ENCODE peak calls at places on chromosomes 16 and 17, in five cellular contexts. Z, E, X, Y and U are unnamed samples.

GRCh38 chr17:1783271-1783670 is 21.4 kb downstream of the SERPINF1 start:
- DNase-seq in Z (no peak), E (no peak), X (no peak), Y (peak; percentile 58), U (no peak)

GRCh38 chr16:88628512-88628974 is 9.8 kb upstream of the IL17C start:
- DNase-seq in Z (peak; percentile 45), E (no peak), X (no peak), Y (no peak), U (no peak)

GRCh38 chr16:75603241-75603640 is 19.8 kb downstream of the ADAT1 start:
- DNase-seq in Z (no peak), E (no peak), X (no peak), Y (no peak), U (no peak)

GRCh38 chr17:41813039-41813680 is 356 bp downstream of the FKBP10 start:
- DNase-seq in Z (no peak), E (no peak), X (no peak), Y (no peak), U (no peak)

GRCh38 chr17:72976971-72977767 is 115.3 kb downstream of the SLC39A11 start:
- DNase-seq in Z (no peak), E (no peak), X (peak; percentile 95), Y (peak; percentile 82), U (peak; percentile 65)

GRCh38 chr16:27977966-27978365 is 85.5 kb downstream of the GSG1L start:
- DNase-seq in Z (no peak), E (no peak), X (peak; percentile 40), Y (no peak), U (no peak)

GRCh38 chr17:67443931-67444597 is 67.0 kb downstream of the PITPNC1 start:
- DNase-seq in Z (peak; percentile 8), E (peak; percentile 2), X (peak; percentile 43), Y (peak; percentile 62), U (no peak)

GRCh38 chr17:5355416-5356129 is 63.9 kb downstream of the NUP88 start:
- DNase-seq in Z (no peak), E (no peak), X (no peak), Y (peak; percentile 52), U (no peak)

GRCh38 chr16:72049110-72049509 is 5.2 kb upstream of the HP start:
- DNase-seq in Z (no peak), E (no peak), X (no peak), Y (no peak), U (no peak)

GRCh38 chr17:804541-805435 is 22.6 kb downstream of the MRM3 start:
- DNase-seq in Z (peak; percentile 32), E (no peak), X (no peak), Y (no peak), U (no peak)

GRCh38 chr17:28216032-28216431 is 103.0 kb upstream of the TMEM97 start:
- DNase-seq in Z (no peak), E (no peak), X (no peak), Y (no peak), U (no peak)

GRCh38 chr16:17273142-17273561 is 197.6 kb downstream of the XYLT1 start:
- DNase-seq in Z (no peak), E (peak; percentile 65), X (peak; percentile 94), Y (peak; percentile 48), U (peak; percentile 63)

GRCh38 chr16:27169511-27170071 is 33.7 kb upstream of the KDM8 start:
- DNase-seq in Z (no peak), E (peak; percentile 92), X (peak; percentile 89), Y (peak; percentile 70), U (peak; percentile 47)

GRCh38 chr16:52591441-52592215 is 44.7 kb upstream of the TOX3 start:
- DNase-seq in Z (no peak), E (no peak), X (no peak), Y (no peak), U (no peak)